ENCODE peak calls at places on chromosome 5, in seven cellular contexts. A, D, Y, P, K, L and Z are unnamed samples.

GRCh38 chr5:95081500-95082355 is 203.2 kb downstream of the MCTP1 start:
- DNase-seq in P (no peak), K (peak), L (no peak), A (peak), D (no peak), Y (peak), Z (no peak)

GRCh38 chr5:122306461-122306860 is 5.6 kb upstream of the SNCAIP start:
- DNase-seq in K (no peak), P (no peak), Y (no peak), A (no peak), L (no peak), D (no peak), Z (no peak)

GRCh38 chr5:157162919-157163510 is 3.0 kb downstream of the GARIN3 start:
- DNase-seq in K (no peak), L (no peak), D (no peak), Y (no peak), P (no peak), A (no peak), Z (no peak)

GRCh38 chr5:80754900-80755299 is 100.1 kb upstream of the DHFR start:
- DNase-seq in P (no peak), K (no peak), Y (peak), A (peak), D (peak), L (no peak), Z (peak)

GRCh38 chr5:61167382-61167781 is 5.1 kb upstream of the SMIM15 start:
- DNase-seq in D (peak), A (peak), L (no peak), P (peak), Y (no peak), K (peak), Z (peak)

GRCh38 chr5:34743878-34744277 is 87.8 kb downstream of the RAI14 start:
- DNase-seq in L (no peak), P (no peak), K (peak), D (no peak), A (peak), Y (peak), Z (no peak)

GRCh38 chr5:90767710-90768109 is 209.1 kb downstream of the ADGRV1 start:
- DNase-seq in A (no peak), Y (no peak), L (no peak), P (no peak), D (no peak), K (no peak), Z (no peak)

GRCh38 chr5:51678335-51678734 is 295.1 kb downstream of the ISL1 start:
- DNase-seq in Y (no peak), L (no peak), K (no peak), A (no peak), P (no peak), D (no peak), Z (no peak)

GRCh38 chr5:98510601-98511000 is 262.9 kb upstream of the RGMB start:
- DNase-seq in K (no peak), A (no peak), L (no peak), D (peak), Y (no peak), P (no peak), Z (no peak)

GRCh38 chr5:165076686-165077085 is 1571.3 kb downstream of the MAT2B start:
- DNase-seq in D (no peak), L (no peak), Y (no peak), P (no peak), A (no peak), K (no peak), Z (no peak)

GRCh38 chr5:115494570-115495289 is 49.8 kb downstream of the FEM1C start:
- DNase-seq in P (no peak), K (peak), Y (no peak), L (no peak), D (no peak), A (peak), Z (no peak)

GRCh38 chr5:43171926-43172325 is 20.1 kb upstream of the NIM1K start:
- DNase-seq in A (peak), D (no peak), Y (no peak), P (no peak), K (no peak), L (no peak), Z (no peak)

GRCh38 chr5:66440202-66440680 is 156.0 kb upstream of the MAST4 start:
- DNase-seq in L (no peak), A (peak), Y (no peak), P (no peak), D (no peak), K (peak), Z (no peak)

GRCh38 chr5:172870261-172870806 is 36.3 kb downstream of the ERGIC1 start:
- DNase-seq in Y (peak), P (no peak), L (no peak), K (peak), A (peak), D (no peak), Z (no peak)

GRCh38 chr5:132073231-132074013 is at the start of gene CSF2:
- DNase-seq in P (no peak), D (peak), L (no peak), K (no peak), Y (no peak), A (peak), Z (no peak)

GRCh38 chr5:21774791-21775190 is 1078.4 kb downstream of the CDH12 start:
- DNase-seq in Y (peak), K (peak), D (no peak), P (no peak), L (no peak), A (peak), Z (no peak)

GRCh38 chr5:138841531-138841930 is 33.6 kb downstream of the LRRTM2 start:
- DNase-seq in L (no peak), P (no peak), A (no peak), D (no peak), K (no peak), Y (no peak), Z (no peak)

GRCh38 chr5:56148453-56148971 is 84.6 kb downstream of the ANKRD55 start:
- DNase-seq in L (no peak), K (no peak), P (peak), D (peak), A (no peak), Y (no peak), Z (no peak)

GRCh38 chr5:112960861-112961504 is 15.6 kb upstream of the DCP2 start:
- DNase-seq in A (no peak), L (no peak), P (no peak), Y (no peak), K (no peak), D (no peak), Z (no peak)

GRCh38 chr5:133738271-133738670 is 125.9 kb upstream of the FSTL4 start:
- DNase-seq in L (no peak), Y (no peak), A (no peak), D (no peak), K (no peak), P (no peak), Z (no peak)

GRCh38 chr5:35294976-35295375 is 64.7 kb upstream of the PRLR start:
- DNase-seq in K (no peak), L (no peak), Y (no peak), P (peak), A (no peak), D (no peak), Z (no peak)

GRCh38 chr5:93599427-93600146 is 16.6 kb downstream of the NR2F1 start:
- DNase-seq in A (peak), P (no peak), K (no peak), Y (no peak), L (no peak), D (no peak), Z (no peak)

GRCh38 chr5:169029087-169029486 is 271.9 kb downstream of the SLIT3 start:
- DNase-seq in K (no peak), L (no peak), Y (no peak), A (no peak), P (no peak), D (no peak), Z (no peak)

DNA sequence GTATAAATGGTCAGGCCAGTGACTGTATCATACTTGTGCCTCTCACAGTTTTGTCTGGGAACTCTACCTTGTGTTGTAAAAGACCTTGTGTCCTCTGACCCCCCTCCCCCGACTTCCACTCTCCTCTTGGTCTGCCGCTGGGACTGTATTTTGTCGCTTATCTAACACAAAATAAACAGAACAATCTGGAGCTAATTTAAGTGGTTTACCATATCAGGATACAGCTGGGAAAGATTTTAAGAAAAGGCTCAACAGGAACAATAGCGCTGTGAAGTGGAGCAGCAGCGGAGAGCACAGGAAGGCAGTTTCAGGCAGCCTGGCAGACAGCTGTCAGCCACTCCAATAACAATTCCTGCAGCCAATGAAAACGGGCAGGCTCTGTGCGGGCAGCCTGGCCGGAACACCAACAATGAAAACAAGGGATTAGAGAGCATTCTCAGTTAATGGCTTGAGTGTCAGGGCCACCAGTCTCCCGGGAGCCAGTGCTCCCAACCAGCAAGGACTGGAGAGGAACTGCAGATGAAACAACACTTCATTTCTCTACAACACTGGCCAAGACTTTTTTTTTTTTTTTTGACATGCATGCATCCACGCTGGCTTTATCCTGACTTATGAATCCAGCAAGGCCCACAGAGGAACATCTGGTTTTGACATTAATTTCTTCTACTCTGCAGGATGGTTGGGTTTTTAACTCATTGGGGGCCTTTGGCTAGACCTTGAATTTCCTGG is 76.8 kb downstream of the ARSB start:
- DNase-seq in K (peak), P (peak), L (no peak), Y (no peak), D (peak), A (peak), Z (no peak)
- H3K4me3 ChIP-seq in K (peak), P (no peak), L (no peak), Y (peak), D (no peak), A (peak), Z (no peak)

GRCh38 chr5:177495243-177496060 is 2.0 kb downstream of the PDLIM7 start:
- DNase-seq in K (peak), Y (peak), D (no peak), A (peak), P (no peak), L (no peak), Z (peak)
- H3K4me3 ChIP-seq in K (peak), Y (peak), D (no peak), A (peak), P (no peak), L (no peak), Z (peak)

GRCh38 chr5:150789943-150790611 is 11.5 kb downstream of the SMIM3 start:
- DNase-seq in Y (peak), P (no peak), K (peak), D (peak), A (peak), L (no peak), Z (no peak)
- H3K4me3 ChIP-seq in Y (peak), P (no peak), K (peak), D (no peak), A (peak), L (no peak), Z (no peak)

DNA sequence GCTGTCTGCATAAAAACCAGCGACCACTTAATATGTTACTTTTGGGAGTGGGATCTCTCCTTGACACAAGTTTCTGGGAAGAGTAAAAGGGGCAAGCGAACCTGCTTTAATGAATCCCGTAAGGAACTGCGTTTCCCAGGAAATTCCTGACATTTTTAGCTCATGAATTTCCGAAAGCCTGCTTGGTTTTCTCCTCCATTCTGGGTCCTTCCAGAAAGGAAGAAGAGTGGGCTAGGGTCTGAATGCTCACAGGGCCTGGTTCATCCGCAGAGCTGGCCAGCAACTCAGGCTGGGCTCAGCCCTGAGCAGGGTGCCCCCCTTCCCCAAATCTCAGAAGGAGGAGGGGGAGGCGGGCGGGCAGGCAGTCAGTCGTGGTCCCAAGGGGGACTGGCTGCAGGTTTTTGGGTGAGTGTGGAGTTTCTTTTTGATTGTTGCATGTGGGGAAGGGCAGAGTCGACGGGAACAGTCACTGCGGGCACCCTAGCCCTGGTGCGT is 1.2 kb upstream of the PURA start:
- DNase-seq in A (no peak), K (no peak), D (no peak), P (no peak), Y (no peak), L (no peak), Z (peak)
- H3K4me3 ChIP-seq in A (peak), K (peak), D (peak), P (no peak), Y (peak), L (peak), Z (peak)